ENCODE peak calls at places on chromosomes 3 and 15, in ten cellular contexts. D is cardiac fibroblast; F is tibial artery; P is AG04450; M is NCI-H1417; Y is activated naive CD4-positive, alpha-beta T cell treated with anti-CD3 and anti-CD28 coated beads for 36 hours; V is ureter; J is nucleus accumbens; A is activated T-cell treated with anti-CD3 and anti-CD28 coated beads, Interleukin-2, amount 50 U/mL, for 72 hours; R is activated CD4-positive, alpha-beta T cell treated with anti-CD3 and anti-CD28 coated beads, Interleukin-2, amount 50 U/mL, for 48 hours. H is an unnamed sample.

GRCh38 chr3:183428140-183429023 is at the start of gene MCF2L2:
- DNase-seq in D (peak; percentile 51), V (peak; percentile 70), F (peak; percentile 69), Y (peak; percentile 86), M (peak; percentile 76), P (no peak), R (peak; percentile 82), J (peak; percentile 16), A (peak; percentile 89), H (no peak)

GRCh38 chr3:46284981-46285683 is 42.9 kb downstream of the CCR3 start:
- DNase-seq in J (no peak), P (no peak), A (peak; percentile 39), D (peak; percentile 6), R (peak; percentile 47), Y (peak; percentile 41), M (no peak), F (no peak), V (no peak), H (no peak)

GRCh38 chr15:62462268-62462667 is 297.2 kb upstream of the C2CD4B start:
- DNase-seq in P (no peak), F (peak; percentile 53), Y (no peak), V (no peak), A (no peak), D (no peak), M (no peak), R (no peak), J (no peak), H (no peak)

GRCh38 chr3:117692416-117692995 is 982.9 kb downstream of the TUSC7 start:
- DNase-seq in J (no peak), P (peak; percentile 50), Y (no peak), M (no peak), V (no peak), R (no peak), F (no peak), A (no peak), D (peak; percentile 9), H (no peak)

GRCh38 chr15:80059786-80060489 is 462 bp downstream of the ZFAND6 start:
- DNase-seq in J (no peak), Y (peak; percentile 45), D (peak; percentile 17), V (no peak), P (no peak), F (no peak), R (peak; percentile 78), M (peak; percentile 53), A (peak; percentile 67), H (no peak)

GRCh38 chr3:32817195-32817560 is 619 bp upstream of the TRIM71 start:
- DNase-seq in A (peak; percentile 8), M (no peak), D (no peak), V (no peak), J (no peak), R (no peak), Y (no peak), F (no peak), P (no peak), H (no peak)

GRCh38 chr3:66554178-66554577 is 53.4 kb upstream of the LRIG1 start:
- DNase-seq in A (no peak), F (no peak), M (no peak), V (no peak), J (no peak), Y (no peak), D (peak; percentile 47), P (peak; percentile 7), R (no peak), H (no peak)

GRCh38 chr3:120568624-120569023 is 27.5 kb upstream of the NDUFB4 start:
- DNase-seq in V (no peak), P (no peak), Y (no peak), F (no peak), J (no peak), A (no peak), M (no peak), R (no peak), D (no peak), H (no peak)

GRCh38 chr3:71662056-71662455 is 63.1 kb downstream of the EIF4E3 start:
- DNase-seq in F (no peak), V (no peak), Y (no peak), J (no peak), R (no peak), M (no peak), D (no peak), P (no peak), A (no peak), H (no peak)

GRCh38 chr3:40313975-40314860 is 4.7 kb downstream of the EIF1B start:
- DNase-seq in Y (no peak), D (no peak), M (no peak), V (no peak), A (no peak), R (no peak), P (no peak), F (no peak), J (no peak), H (no peak)

GRCh38 chr15:101161656-101162055 is 90.2 kb downstream of the CHSY1 start:
- DNase-seq in F (no peak), J (no peak), D (no peak), P (no peak), R (peak; percentile 50), A (peak; percentile 60), Y (peak; percentile 64), V (no peak), M (no peak), H (no peak)

GRCh38 chr15:66832679-66833078 is 130.6 kb downstream of the SMAD6 start:
- DNase-seq in M (no peak), A (no peak), F (no peak), V (no peak), P (no peak), D (peak; percentile 96), Y (no peak), J (no peak), R (no peak), H (peak; percentile 64)

GRCh38 chr3:18233987-18234716 is 191.0 kb downstream of the SATB1 start:
- DNase-seq in J (no peak), M (no peak), Y (no peak), V (no peak), P (no peak), A (no peak), R (no peak), F (no peak), D (no peak), H (no peak)

GRCh38 chr3:31423522-31423921 is 109.2 kb upstream of the STT3B start:
- DNase-seq in D (peak; percentile 8), R (no peak), F (no peak), J (no peak), V (no peak), A (no peak), M (no peak), P (peak; percentile 15), Y (no peak), H (no peak)

GRCh38 chr3:195752538-195753331 is 32.0 kb downstream of the MUC20 start:
- DNase-seq in V (no peak), Y (no peak), M (no peak), D (no peak), F (no peak), J (no peak), R (no peak), A (no peak), P (no peak), H (no peak)

GRCh38 chr15:36605626-36606263 is 26.3 kb downstream of the CDIN1 start:
- DNase-seq in R (no peak), Y (no peak), A (no peak), M (peak; percentile 55), V (no peak), P (no peak), D (peak; percentile 7), F (no peak), J (no peak), H (no peak)

GRCh38 chr3:143482106-143483088 is 362.8 kb downstream of the CHST2 start:
- DNase-seq in A (no peak), P (no peak), D (no peak), V (no peak), M (no peak), J (no peak), R (no peak), F (no peak), Y (no peak), H (no peak)

GRCh38 chr15:69462030-69462492 is 9.4 kb downstream of the RPLP1 start:
- DNase-seq in P (no peak), D (no peak), A (no peak), R (no peak), F (no peak), M (no peak), Y (no peak), V (peak; percentile 50), J (no peak), H (no peak)

GRCh38 chr15:91912336-91912735 is 58.8 kb downstream of the SLCO3A1 start:
- DNase-seq in P (no peak), A (no peak), V (no peak), R (no peak), D (no peak), F (no peak), Y (no peak), J (no peak), M (no peak), H (no peak)

GRCh38 chr3:4042070-4042469 is 242.8 kb downstream of the LRRN1 start:
- DNase-seq in P (no peak), R (no peak), F (no peak), M (no peak), D (no peak), J (no peak), Y (no peak), V (no peak), A (no peak), H (no peak)

GRCh38 chr3:34212671-34213070 is 414.2 kb downstream of the PDCD6IP start:
- DNase-seq in Y (no peak), D (peak; percentile 52), J (no peak), R (no peak), M (no peak), P (no peak), F (peak; percentile 81), V (no peak), A (no peak), H (peak; percentile 19)

GRCh38 chr15:97909291-97909891 is 51.1 kb upstream of the ARRDC4 start:
- DNase-seq in M (peak; percentile 69), Y (peak; percentile 71), D (peak; percentile 73), R (peak; percentile 49), P (peak; percentile 20), F (peak; percentile 77), A (peak; percentile 39), J (no peak), V (peak; percentile 59), H (peak; percentile 2)

GRCh38 chr3:24545917-24546316 is 51.3 kb upstream of the THRB start:
- DNase-seq in F (peak; percentile 81), D (peak; percentile 71), R (no peak), P (no peak), Y (no peak), V (peak; percentile 66), J (no peak), A (no peak), M (no peak), H (no peak)

GRCh38 chr15:31127596-31128261 is 26.2 kb upstream of the TRPM1 start:
- DNase-seq in R (no peak), J (no peak), F (no peak), D (no peak), Y (no peak), P (no peak), A (no peak), M (no peak), V (no peak), H (no peak)

H was measured in NCI-H446.